ENCODE peak calls at places on chromosomes 3 and 15, in nine cellular contexts. U is body of pancreas, S is stomach, W is IMR-90, D is sigmoid colon, A is ovary, C is vagina, E is transverse colon, X is heart left ventricle. V is an unnamed sample.

GRCh38 chr3:186993940-186994670 is 63.8 kb downstream of the ST6GAL1 start:
- DNase-seq in D (no peak), W (peak), E (no peak), C (no peak), A (no peak), U (no peak), X (no peak), S (no peak), V (no peak)

GRCh38 chr15:101013769-101014223 is 94.6 kb downstream of the LRRK1 start:
- DNase-seq in D (peak), U (no peak), C (peak), A (no peak), E (peak), S (no peak), W (no peak), X (no peak), V (peak)

GRCh38 chr3:186473166-186473565 is 71.0 kb downstream of the CRYGS start:
- DNase-seq in C (no peak), S (no peak), E (no peak), W (no peak), D (no peak), U (no peak), X (no peak), A (no peak), V (no peak)

GRCh38 chr15:50675524-50676144 is 11.0 kb downstream of the TRPM7 start:
- DNase-seq in X (no peak), A (no peak), D (no peak), E (no peak), W (peak), U (no peak), S (no peak), C (no peak), V (no peak)

GRCh38 chr15:91456251-91456718 is 356.2 kb downstream of the SV2B start:
- DNase-seq in S (no peak), C (no peak), X (no peak), D (no peak), E (no peak), W (peak), U (peak), A (no peak), V (no peak)

GRCh38 chr3:27630892-27631291 is 91.2 kb downstream of the EOMES start:
- DNase-seq in E (no peak), S (no peak), U (no peak), W (peak), X (no peak), D (no peak), C (no peak), A (no peak), V (no peak)

GRCh38 chr15:96207377-96208006 is 123.0 kb upstream of the NR2F2 start:
- DNase-seq in A (no peak), U (no peak), C (no peak), X (no peak), E (no peak), W (peak), D (no peak), S (no peak), V (no peak)

GRCh38 chr3:128322030-128323022 is 144.4 kb downstream of the DNAJB8 start:
- DNase-seq in E (peak), X (peak), A (peak), U (peak), W (peak), D (peak), S (peak), C (peak), V (peak)

GRCh38 chr3:23648326-23648964 is 157.3 kb upstream of the UBE2E1 start:
- DNase-seq in S (no peak), E (no peak), W (peak), D (no peak), C (no peak), A (no peak), U (no peak), X (no peak), V (peak)

GRCh38 chr15:66498501-66499386 is 1.2 kb upstream of the SNAPC5 start:
- DNase-seq in W (peak), U (no peak), D (no peak), E (no peak), S (no peak), C (no peak), X (no peak), A (no peak), V (peak)

GRCh38 chr3:77342688-77343087 is 302.8 kb downstream of the ROBO2 start:
- DNase-seq in U (no peak), A (no peak), X (no peak), C (no peak), W (no peak), S (no peak), E (no peak), D (no peak), V (no peak)

GRCh38 chr3:14548321-14548729 is 8.2 kb upstream of the GRIP2 start:
- DNase-seq in A (peak), D (peak), E (peak), C (no peak), U (peak), W (peak), X (peak), S (peak), V (peak)

GRCh38 chr15:63466378-63467192 is 37.8 kb upstream of the USP3 start:
- DNase-seq in W (peak), D (no peak), X (peak), C (no peak), A (no peak), S (no peak), U (peak), E (no peak), V (peak)

DNA sequence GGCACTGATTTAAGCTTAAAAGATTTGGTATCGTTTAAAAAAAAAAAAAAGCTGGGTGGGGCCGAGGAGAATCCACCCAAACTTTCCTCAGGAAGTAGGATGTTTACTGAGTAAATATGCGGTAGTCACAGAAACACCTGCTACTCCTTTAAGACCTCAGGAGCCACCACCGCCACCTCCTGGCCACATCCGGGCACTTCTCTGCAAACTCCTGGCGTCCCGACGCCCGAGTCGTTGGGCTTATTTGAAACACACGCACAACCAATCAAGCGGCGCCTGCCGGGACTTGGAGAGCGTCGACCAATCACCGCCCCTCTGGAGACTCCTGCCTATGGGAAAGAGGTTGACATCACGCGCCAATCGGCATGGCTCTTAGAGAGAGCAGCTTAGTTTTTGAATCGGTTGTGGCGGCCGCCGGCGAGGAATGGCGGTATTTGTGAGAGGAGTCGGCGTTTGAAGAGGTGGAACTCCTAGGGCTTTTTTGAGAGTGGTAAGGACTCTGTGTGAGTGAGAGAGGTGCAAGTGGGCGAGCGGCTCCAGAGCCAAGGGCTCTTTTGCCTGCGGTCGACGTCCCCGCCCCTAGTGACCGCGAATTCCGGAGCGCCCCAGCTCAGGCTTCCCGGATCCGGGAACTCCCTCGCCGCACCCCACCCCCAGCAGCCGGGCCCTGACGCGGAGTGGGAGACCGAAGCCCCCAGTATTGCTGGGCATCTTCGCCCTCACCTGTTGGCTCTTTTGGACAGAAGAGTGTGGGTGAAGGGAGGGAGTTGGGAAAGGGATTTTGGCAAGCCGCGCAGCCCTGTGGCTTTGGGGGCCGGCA is at the start of gene ECT2:
- DNase-seq in C (peak), U (peak), S (peak), A (peak), X (peak), D (peak), W (peak), E (peak), V (peak)
- TF ChIP-seq POLR2A in C (no peak), U (no peak), S (no peak), A (no peak), X (peak), D (no peak), W (no peak), E (peak), V (no peak)

GRCh38 chr3:141807277-141808038 is 44.2 kb downstream of the GRK7 start:
- DNase-seq in W (no peak), D (no peak), A (no peak), E (no peak), U (no peak), S (no peak), X (no peak), C (no peak), V (no peak)
- H3K27ac ChIP-seq in W (no peak), D (no peak), A (no peak), E (no peak), U (no peak), S (no peak), X (no peak), C (no peak), V (no peak)

DNA sequence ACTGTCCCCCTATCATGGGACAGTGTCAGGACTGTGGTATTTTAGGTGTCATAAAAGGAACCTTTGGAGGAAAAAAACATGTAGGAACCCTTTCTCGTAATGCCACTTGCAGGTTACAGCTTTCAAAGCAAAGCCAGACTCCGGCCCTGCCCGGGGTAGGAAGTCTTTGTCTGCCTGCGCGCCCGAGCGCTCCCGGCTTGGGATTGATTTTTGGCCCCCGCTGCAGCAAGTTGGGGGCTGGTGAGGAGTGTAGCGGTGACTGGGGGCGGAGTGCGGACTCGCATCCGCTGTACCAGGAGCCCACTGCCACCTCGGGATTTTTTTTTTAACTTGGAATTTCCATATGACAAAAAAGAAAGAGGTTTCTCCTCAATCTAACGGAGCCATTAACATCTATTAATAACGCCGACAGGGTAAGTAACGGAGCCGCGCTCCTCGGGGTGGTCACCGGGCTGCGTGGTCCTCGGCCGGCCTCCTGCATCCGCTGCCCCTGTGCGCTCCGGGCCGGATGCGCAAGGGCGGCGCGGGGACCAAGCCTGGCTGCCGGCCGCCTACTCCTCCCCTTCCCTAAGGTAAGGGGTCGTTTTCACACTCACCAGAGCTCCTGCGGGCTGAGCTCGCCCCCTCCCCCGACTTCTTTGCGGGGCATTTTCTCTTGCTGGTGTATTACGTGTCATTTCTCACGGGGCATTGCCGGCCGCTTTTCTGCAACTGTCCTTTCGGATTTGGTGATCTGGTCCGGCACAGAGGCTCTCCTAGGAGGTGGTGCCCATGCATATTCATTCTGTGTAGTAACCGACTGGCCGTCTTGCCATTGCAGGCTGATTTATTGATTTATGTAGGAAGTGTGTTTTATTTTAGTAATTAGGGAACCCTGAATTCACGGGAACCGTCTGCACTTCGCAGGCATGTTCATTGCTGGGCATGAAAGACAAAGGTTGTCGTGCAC is 219.8 kb upstream of the TOPAZ1 start:
- DNase-seq in W (no peak), S (no peak), U (no peak), D (no peak), X (no peak), E (no peak), A (no peak), C (no peak), V (no peak)
- H3K4me3 ChIP-seq in W (no peak), S (peak), U (no peak), D (peak), X (peak), E (no peak), A (no peak), C (no peak), V (peak)

GRCh38 chr15:88911766-88912118 is 1.4 kb downstream of the MFGE8 start:
- DNase-seq in D (peak), U (no peak), S (no peak), E (no peak), A (no peak), C (no peak), W (peak), X (no peak), V (no peak)

GRCh38 chr15:88912500-88912921 is 668 bp downstream of the MFGE8 start:
- DNase-seq in A (no peak), C (no peak), S (no peak), D (no peak), E (no peak), W (no peak), U (no peak), X (no peak), V (peak)

GRCh38 chr15:88913850-88914169 is 631 bp upstream of the MFGE8 start:
- DNase-seq in X (no peak), U (no peak), D (no peak), E (no peak), A (no peak), S (no peak), C (no peak), W (no peak), V (no peak)

GRCh38 chr15:88915354-88915753 is 2.2 kb upstream of the MFGE8 start:
- DNase-seq in C (no peak), A (no peak), W (no peak), X (no peak), E (no peak), D (no peak), U (no peak), S (no peak), V (no peak)

GRCh38 chr15:88913017-88913849 is at the start of gene MFGE8:
- DNase-seq in W (peak), E (peak), D (peak), U (peak), S (peak), C (no peak), X (peak), A (peak), V (peak)
- TF ChIP-seq POLR2A in W (peak), E (peak), D (no peak), U (no peak), S (no peak), C (peak), X (peak), A (peak), V (no peak)

GRCh38 chr15:31379577-31379976 is 52.9 kb downstream of the KLF13 start:
- DNase-seq in E (no peak), C (no peak), A (no peak), D (peak), W (no peak), U (no peak), S (no peak), X (no peak), V (no peak)
- H3K27ac ChIP-seq in E (no peak), C (peak), A (no peak), D (no peak), W (no peak), U (no peak), S (no peak), X (peak), V (no peak)

GRCh38 chr3:123881771-123882170 is 2.4 kb downstream of the MYLK start:
- DNase-seq in S (no peak), E (no peak), W (no peak), A (no peak), U (no peak), X (no peak), D (no peak), C (no peak), V (no peak)
- H3K4me3 ChIP-seq in S (no peak), E (no peak), W (peak), A (no peak), U (no peak), X (no peak), D (no peak), C (no peak), V (no peak)